ENCODE peak calls at places on chromosomes 12 and 14, in four cellular contexts. K is psoas muscle, W is adipocyte, I is DND-41. F is an unnamed sample. For H3K4me1, the result is how much of the 10 kb centered on the place peaks cover.

GRCh38 chr12:65824314-65824563 is at the start of gene HMGA2:
- DNase-seq in I (no peak), K (peak), W (peak), F (no peak)

GRCh38 chr12:57817261-57817989 is 1.1 kb downstream of the AVIL start:
- DNase-seq in W (no peak), I (no peak), K (no peak), F (no peak)

GRCh38 chr14:90508073-90508472 is 111.2 kb downstream of the CALM1 start:
- DNase-seq in W (no peak), K (no peak), I (no peak), F (no peak)

GRCh38 chr12:22653075-22653474 is 28.1 kb downstream of the ETNK1 start:
- DNase-seq in K (no peak), I (no peak), W (peak), F (no peak)

GRCh38 chr14:81536125-81536771 is 2.6 kb upstream of the SEL1L start:
- DNase-seq in K (no peak), W (no peak), I (no peak), F (no peak)

GRCh38 chr12:107320929-107321618 is 227.7 kb upstream of the CRY1 start:
- DNase-seq in I (peak), K (peak), W (peak), F (peak)

GRCh38 chr12:5433081-5433839 is 1.4 kb downstream of the NTF3 start:
- DNase-seq in K (no peak), I (no peak), W (peak), F (no peak)

GRCh38 chr12:54337854-54338650 is 13.1 kb downstream of the COPZ1 start:
- DNase-seq in K (peak), I (no peak), W (peak), F (no peak)

GRCh38 chr14:36442824-36443241 is 77.2 kb downstream of the NKX2-1 start:
- DNase-seq in K (no peak), I (no peak), W (no peak), F (no peak)

GRCh38 chr12:1922075-1922709 is 3.7 kb upstream of the CACNA2D4 start:
- DNase-seq in K (no peak), W (no peak), I (no peak), F (no peak)

GRCh38 chr12:94260017-94260416 is 111.6 kb downstream of the PLXNC1 start:
- DNase-seq in W (no peak), I (no peak), K (no peak), F (no peak)

GRCh38 chr12:92505373-92506340 is 197.1 kb upstream of the PLEKHG7 start:
- DNase-seq in I (peak), K (peak), W (peak), F (peak)

GRCh38 chr12:752673-753400 is 458 bp downstream of the WNK1 start:
- DNase-seq in I (peak), K (peak), W (peak), F (peak)

GRCh38 chr14:75492832-75493579 is 29.3 kb upstream of the BATF start:
- DNase-seq in W (no peak), I (no peak), K (no peak), F (no peak)

GRCh38 chr14:53894456-53894855 is 62.2 kb downstream of the BMP4 start:
- DNase-seq in I (no peak), W (peak), K (no peak), F (no peak)

GRCh38 chr12:49963976-49964815 is 2.5 kb downstream of the AQP5 start:
- DNase-seq in W (no peak), K (no peak), I (no peak), F (no peak)

GRCh38 chr12:104090685-104091084 is 26.4 kb downstream of the HCFC2 start:
- DNase-seq in W (no peak), K (no peak), I (no peak), F (no peak)

GRCh38 chr12:102197789-102198188 is at the start of gene PMCH:
- DNase-seq in K (no peak), I (no peak), W (peak), F (no peak)

GRCh38 chr14:89011327-89011726 is 186.9 kb downstream of the TTC8 start:
- DNase-seq in K (no peak), I (no peak), W (no peak), F (no peak)

GRCh38 chr14:68789002-68789797 is 3.7 kb downstream of the ZFP36L1 start:
- DNase-seq in W (peak), I (peak), K (peak), F (peak)
- H3K4me1 ChIP-seq in W (under half), I (under half), K (under half), F (under half)

DNA sequence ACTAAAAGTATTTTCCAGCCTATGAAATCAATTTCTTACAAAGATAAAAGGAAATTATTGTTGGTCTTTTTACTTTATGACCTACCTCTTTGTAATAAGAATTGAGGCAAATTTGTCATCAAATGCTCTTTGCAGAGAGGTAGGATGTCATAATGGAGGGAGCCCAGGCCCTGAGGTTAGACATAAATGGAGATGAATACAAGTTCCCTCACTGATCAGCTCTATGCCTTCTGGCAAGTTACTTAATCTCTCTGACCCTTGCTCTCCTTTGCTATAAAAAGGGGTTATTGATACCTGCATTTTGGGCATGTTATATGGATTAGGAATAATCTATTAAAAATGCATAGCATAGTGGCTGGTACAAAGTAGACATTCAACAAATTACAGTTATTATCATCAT is 146.9 kb upstream of the KRR1 start:
- DNase-seq in K (no peak), W (no peak), I (no peak), F (no peak)
- H3K4me1 ChIP-seq in K (under half), W (under half), I (under half), F (under half)

GRCh38 chr12:64655141-64655540 is 44.8 kb downstream of the RASSF3 start:
- DNase-seq in W (no peak), I (no peak), K (no peak), F (no peak)
- H3K4me1 ChIP-seq in W (under half), I (under half), K (under half), F (half or more)

GRCh38 chr12:111448831-111449790 is 43.4 kb downstream of the SH2B3 start:
- DNase-seq in K (no peak), I (peak), W (no peak), F (no peak)
- H3K4me1 ChIP-seq in K (half or more), I (under half), W (under half), F (under half)

DNA sequence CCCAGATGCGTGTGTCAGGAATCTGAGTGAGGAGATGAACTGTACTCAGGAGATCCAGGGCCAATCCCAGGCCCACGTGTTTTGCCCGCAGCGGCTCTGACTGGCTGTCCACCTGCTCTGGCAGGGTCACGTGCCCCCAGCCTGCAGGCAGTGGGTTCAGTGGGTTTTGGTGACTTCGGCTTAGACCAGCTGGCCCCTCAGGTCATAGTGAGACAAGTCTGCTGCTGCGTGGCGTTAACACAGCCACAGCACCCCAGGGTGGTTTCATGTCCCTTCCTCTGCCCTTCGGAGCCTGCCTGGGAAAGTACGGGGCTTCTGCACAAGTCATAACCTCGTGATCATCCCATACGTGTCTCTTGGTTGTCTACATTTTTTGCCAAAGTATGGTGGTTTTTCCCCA is 2.6 kb downstream of the FBRSL1 start:
- DNase-seq in I (no peak), W (no peak), K (no peak), F (no peak)
- H3K4me1 ChIP-seq in I (under half), W (under half), K (half or more), F (under half)

DNA sequence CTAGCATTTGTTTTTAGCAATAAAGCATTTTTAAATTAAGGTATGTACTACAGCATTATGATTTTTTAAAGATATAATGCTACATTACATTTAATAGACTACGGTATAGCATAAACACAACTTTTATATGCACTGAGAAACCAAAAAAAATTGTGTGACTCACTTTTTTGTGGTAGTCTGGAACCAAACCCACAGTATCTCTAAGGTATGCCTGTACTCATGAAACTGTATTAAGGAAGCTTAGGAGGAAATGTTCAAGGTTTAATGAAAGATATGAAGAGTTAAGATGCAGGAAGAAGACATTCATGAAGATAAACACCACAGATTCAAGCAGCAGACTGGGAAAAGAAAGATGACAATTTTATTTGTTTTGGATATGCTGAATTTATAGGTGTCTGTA is 51.7 kb downstream of the PPP1R12A start:
- DNase-seq in W (peak), I (no peak), K (no peak), F (no peak)
- H3K4me1 ChIP-seq in W (under half), I (under half), K (half or more), F (under half)

GRCh38 chr14:72888636-72889201 is 5.2 kb downstream of the DPF3 start:
- DNase-seq in W (peak), K (no peak), I (no peak), F (no peak)

GRCh38 chr14:72888202-72888601 is 5.7 kb downstream of the DPF3 start:
- DNase-seq in I (no peak), W (no peak), K (no peak), F (no peak)

GRCh38 chr14:72884386-72884785 is 9.5 kb downstream of the DPF3 start:
- DNase-seq in K (no peak), W (no peak), I (no peak), F (no peak)

GRCh38 chr14:72889366-72889765 is 4.5 kb downstream of the DPF3 start:
- DNase-seq in I (no peak), K (no peak), W (no peak), F (no peak)

DNA sequence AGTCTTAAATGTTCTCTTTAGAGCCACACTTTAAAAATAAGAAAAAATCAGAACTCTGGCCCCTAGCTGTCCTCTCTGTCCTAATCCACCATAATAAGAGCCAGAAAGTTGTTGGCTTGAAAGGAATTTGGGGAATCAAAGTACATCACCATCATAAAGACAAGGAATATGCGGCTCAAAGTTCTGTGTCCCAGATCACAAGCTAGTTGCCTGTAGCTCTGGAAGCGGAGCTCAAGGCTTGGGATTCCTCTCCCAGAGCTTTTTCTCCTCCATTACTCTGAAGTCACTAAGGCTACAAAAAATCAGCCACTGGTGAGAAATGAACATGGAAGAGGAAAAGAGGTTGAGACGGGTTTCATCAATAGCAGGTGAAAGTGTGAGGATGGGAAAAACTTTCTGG is 6.4 kb downstream of the DPF3 start:
- DNase-seq in K (no peak), W (no peak), I (no peak), F (no peak)
- H3K4me1 ChIP-seq in K (half or more), W (under half), I (under half), F (under half)

DNA sequence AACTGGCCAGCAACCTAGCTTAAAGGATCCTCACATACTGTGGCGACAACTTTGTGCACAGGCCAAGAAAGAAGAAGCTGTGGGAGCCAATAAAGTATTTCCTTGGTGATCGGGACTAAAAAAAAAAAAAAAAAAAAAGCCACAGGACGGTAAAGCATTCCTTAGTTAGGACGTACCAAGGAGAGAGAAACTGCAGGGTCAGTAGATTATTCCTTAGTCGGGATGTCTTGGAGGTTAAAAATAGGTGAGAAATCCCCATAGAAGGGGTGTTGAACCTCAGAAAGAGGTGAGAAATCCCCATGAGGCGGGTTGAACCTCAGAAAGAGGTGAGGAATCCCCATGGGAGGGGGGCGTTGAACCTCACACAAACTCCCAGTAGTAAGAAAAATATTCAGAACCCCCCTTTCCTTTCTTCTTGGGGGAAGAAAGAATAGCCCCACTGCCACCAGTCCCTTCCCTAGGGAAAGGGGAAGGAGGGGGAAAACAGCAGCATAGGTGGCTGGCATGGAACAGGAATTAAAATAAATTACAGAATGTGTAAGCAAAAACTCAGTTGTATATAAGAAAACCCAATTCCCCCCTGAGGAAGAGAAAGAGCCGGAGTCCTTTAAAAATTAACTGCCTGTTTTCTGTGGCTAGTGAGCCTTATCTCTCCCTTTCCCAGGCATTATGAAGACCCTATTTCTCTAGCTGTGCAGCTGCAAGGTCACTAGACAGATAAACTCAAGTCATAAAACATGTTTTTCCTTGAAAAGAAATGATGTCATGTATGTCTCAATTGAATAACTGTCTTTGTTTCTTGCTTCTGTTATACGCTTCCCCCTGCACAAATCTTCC is 26.8 kb downstream of the KLRK1 start:
- DNase-seq in W (no peak), K (no peak), I (no peak), F (no peak)
- H3K4me1 ChIP-seq in W (under half), K (under half), I (under half), F (under half)

F was measured in naive thymus-derived CD4-positive, alpha-beta T cell.